ENCODE peak calls at places on chromosomes 13 and 19, in seven cellular contexts. Y, K, T, F, E, I and C are unnamed samples.

GRCh38 chr19:34224996-34225658 is 29.2 kb upstream of the GARRE1 start:
- DNase-seq in Y (peak), K (peak), T (no peak), F (no peak), E (peak), I (no peak), C (peak)

GRCh38 chr19:38036707-38037106 is 129.7 kb downstream of the SIPA1L3 start:
- DNase-seq in Y (no peak), K (no peak), T (no peak), F (no peak), E (no peak), I (no peak), C (no peak)

GRCh38 chr19:16896913-16897571 is 8.2 kb downstream of the F2RL3 start:
- DNase-seq in Y (peak), K (peak), T (peak), F (peak), E (peak), I (peak), C (peak)

GRCh38 chr19:3478409-3479176 is 1.7 kb downstream of the SMIM24 start:
- DNase-seq in Y (no peak), K (no peak), T (no peak), F (no peak), E (no peak), I (peak), C (no peak)

GRCh38 chr19:23378948-23379347 is 16.3 kb downstream of the ZNF91 start:
- DNase-seq in Y (no peak), K (no peak), T (no peak), F (no peak), E (no peak), I (no peak), C (no peak)

GRCh38 chr19:37594982-37595382 is 306 bp downstream of the ZNF540 start:
- DNase-seq in Y (peak), K (no peak), T (peak), F (no peak), E (peak), I (peak), C (peak)

GRCh38 chr13:106100261-106100919 is 435.1 kb downstream of the EFNB2 start:
- DNase-seq in Y (peak), K (peak), T (no peak), F (no peak), E (no peak), I (no peak), C (no peak)

GRCh38 chr19:30646806-30647205 is 274.6 kb downstream of the ZNF536 start:
- DNase-seq in Y (no peak), K (no peak), T (no peak), F (no peak), E (no peak), I (no peak), C (no peak)

GRCh38 chr19:15971217-15971616 is 22.4 kb downstream of the OR10H4 start:
- DNase-seq in Y (peak), K (no peak), T (no peak), F (no peak), E (no peak), I (no peak), C (no peak)

GRCh38 chr13:113726961-113727411 is 32.0 kb upstream of the TMEM255B start:
- DNase-seq in Y (no peak), K (peak), T (peak), F (peak), E (peak), I (no peak), C (peak)

GRCh38 chr13:100306042-100306441 is 217.1 kb downstream of the PCCA start:
- DNase-seq in Y (no peak), K (no peak), T (no peak), F (no peak), E (no peak), I (no peak), C (no peak)

GRCh38 chr19:8245869-8246835 is 37.0 kb downstream of the CERS4 start:
- DNase-seq in Y (no peak), K (no peak), T (no peak), F (no peak), E (no peak), I (no peak), C (no peak)

GRCh38 chr19:8243146-8243545 is 34.0 kb downstream of the CERS4 start:
- DNase-seq in Y (no peak), K (no peak), T (no peak), F (no peak), E (no peak), I (no peak), C (no peak)

GRCh38 chr19:8242212-8242821 is 33.1 kb downstream of the CERS4 start:
- DNase-seq in Y (no peak), K (no peak), T (no peak), F (no peak), E (no peak), I (no peak), C (no peak)

GRCh38 chr19:8241646-8242045 is 32.5 kb downstream of the CERS4 start:
- DNase-seq in Y (no peak), K (no peak), T (no peak), F (no peak), E (no peak), I (no peak), C (no peak)

GRCh38 chr19:8244442-8244841 is 35.3 kb downstream of the CERS4 start:
- DNase-seq in Y (no peak), K (no peak), T (no peak), F (no peak), E (no peak), I (no peak), C (no peak)
- TF ChIP-seq CTCF in Y (no peak), K (peak), T (no peak), F (no peak), E (no peak), I (no peak), C (no peak)

GRCh38 chr19:2197270-2197669 is 33.5 kb downstream of the DOT1L start:
- DNase-seq in Y (no peak), K (no peak), T (no peak), F (no peak), E (no peak), I (no peak), C (no peak)
- H3K4me3 ChIP-seq in Y (no peak), K (no peak), T (no peak), F (no peak), E (no peak), I (no peak), C (no peak)

DNA sequence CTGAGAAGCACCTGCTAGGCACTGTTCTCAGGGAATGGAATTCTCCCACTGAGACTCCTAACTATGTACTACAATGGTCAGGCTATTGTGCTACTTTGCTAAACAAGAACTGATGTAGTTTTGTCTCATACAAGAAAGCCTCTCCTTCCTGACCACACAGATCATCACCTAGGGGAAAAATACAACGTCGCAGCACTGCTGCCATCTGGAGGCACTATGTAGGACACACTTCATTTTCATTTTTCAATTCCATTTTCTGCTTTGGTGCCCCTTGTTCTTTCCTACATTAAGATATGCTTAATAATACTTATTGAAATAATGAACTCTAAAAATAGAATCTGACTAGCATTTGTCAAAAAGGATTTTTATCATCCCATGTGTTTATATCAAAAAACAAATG is 21.1 kb downstream of the PROSER1 start:
- DNase-seq in Y (peak), K (peak), T (peak), F (peak), E (no peak), I (no peak), C (peak)
- TF ChIP-seq CTCF in Y (peak), K (peak), T (peak), F (peak), E (peak), I (no peak), C (peak)

DNA sequence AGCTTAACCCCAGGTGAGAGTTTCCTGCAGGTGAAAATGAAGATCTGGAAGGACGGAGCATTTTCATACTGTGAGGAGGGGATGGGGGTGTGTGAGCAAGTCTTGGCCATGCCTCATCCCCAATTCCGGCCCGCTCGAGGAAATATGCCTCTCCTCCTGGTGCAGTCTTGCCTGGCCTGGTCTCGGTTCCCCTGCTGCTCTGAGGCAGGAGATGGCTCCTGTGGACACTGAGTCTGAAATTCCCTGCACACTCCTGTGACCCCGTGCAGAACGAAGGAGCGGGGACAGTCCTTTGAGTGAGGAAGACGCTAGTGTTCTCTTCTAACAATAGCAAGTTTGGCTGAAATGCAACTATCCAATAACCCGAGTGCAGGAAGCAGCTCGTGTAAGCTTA is 329 bp upstream of the ZNF439 start:
- DNase-seq in Y (no peak), K (no peak), T (no peak), F (no peak), E (no peak), I (no peak), C (no peak)
- H3K4me3 ChIP-seq in Y (peak), K (peak), T (no peak), F (peak), E (peak), I (peak), C (peak)

DNA sequence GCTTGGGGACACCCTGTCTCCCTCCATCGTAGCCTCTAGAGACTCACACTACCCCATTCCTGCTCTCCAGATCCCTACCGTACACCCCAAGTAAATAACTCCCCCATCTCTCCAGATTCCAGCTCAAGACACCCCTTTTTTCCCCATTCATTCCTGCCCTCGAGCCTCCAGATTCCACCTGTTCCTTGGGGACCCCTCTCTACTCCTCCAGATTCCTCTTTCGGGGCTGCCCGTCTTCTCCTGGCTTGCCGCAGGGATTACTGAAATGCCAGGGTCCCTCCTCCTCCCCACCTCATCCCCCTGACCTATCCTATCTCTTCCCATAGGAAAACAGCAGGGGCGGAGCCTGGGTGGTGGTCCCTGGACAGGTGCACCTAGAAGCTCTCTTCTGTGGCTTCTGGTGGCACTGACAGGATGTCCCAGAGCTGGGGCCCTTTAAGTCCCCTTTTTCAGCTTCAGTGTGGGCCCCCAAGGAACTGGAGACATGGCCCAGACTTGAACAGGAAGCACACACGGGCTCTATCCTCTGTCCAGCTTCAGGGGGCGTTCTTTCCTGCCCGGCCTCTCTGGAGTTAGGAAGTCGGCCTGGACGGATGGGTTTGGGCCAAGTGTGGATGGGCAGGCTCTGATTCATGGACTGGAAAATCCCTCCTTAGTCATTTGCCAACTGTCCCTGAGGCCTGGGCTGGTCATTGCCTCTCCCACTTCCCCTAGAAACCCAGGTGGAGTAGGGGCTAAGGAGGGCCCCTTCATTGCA is 1.2 kb downstream of the ZSWIM4 start:
- DNase-seq in Y (peak), K (peak), T (peak), F (peak), E (peak), I (no peak), C (peak)
- TF ChIP-seq CTCF in Y (no peak), K (peak), T (no peak), F (peak), E (peak), I (no peak), C (peak)

DNA sequence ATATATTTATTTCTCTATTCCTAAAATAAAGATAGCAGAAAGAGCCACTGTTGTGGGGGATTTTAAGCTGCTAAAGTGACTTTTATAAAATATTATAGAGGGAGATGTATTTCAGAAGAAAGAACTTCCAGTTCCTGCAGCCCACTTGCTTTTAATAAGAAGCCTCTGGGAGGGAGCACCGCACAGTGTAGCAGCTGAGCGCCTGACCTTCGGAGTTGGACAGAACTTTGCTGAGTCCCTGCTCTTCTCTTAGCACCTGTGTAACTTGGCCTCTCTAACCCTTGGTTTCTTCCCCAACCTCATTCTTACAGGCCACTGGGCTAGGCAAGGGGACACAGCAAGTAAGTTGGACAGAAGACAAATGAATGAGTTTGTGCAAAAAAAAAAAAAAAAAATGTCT is 34.8 kb upstream of the TPTE2 start:
- DNase-seq in Y (no peak), K (no peak), T (no peak), F (no peak), E (no peak), I (no peak), C (no peak)
- H3K4me3 ChIP-seq in Y (no peak), K (no peak), T (no peak), F (no peak), E (no peak), I (no peak), C (no peak)

GRCh38 chr19:53660584-53660983 is 28.8 kb downstream of the DPRX start:
- DNase-seq in Y (no peak), K (no peak), T (no peak), F (no peak), E (no peak), I (no peak), C (no peak)

GRCh38 chr19:53657330-53657729 is 25.5 kb downstream of the DPRX start:
- DNase-seq in Y (no peak), K (no peak), T (no peak), F (no peak), E (no peak), I (no peak), C (no peak)

GRCh38 chr19:53657778-53658177 is 26.0 kb downstream of the DPRX start:
- DNase-seq in Y (no peak), K (no peak), T (no peak), F (no peak), E (no peak), I (no peak), C (no peak)

GRCh38 chr19:53662209-53662608 is 30.4 kb downstream of the DPRX start:
- DNase-seq in Y (no peak), K (no peak), T (no peak), F (no peak), E (no peak), I (no peak), C (no peak)

GRCh38 chr19:53659292-53659691 is 27.5 kb downstream of the DPRX start:
- DNase-seq in Y (no peak), K (peak), T (peak), F (no peak), E (no peak), I (no peak), C (no peak)
- TF ChIP-seq CTCF in Y (no peak), K (peak), T (no peak), F (no peak), E (no peak), I (no peak), C (no peak)